ENCODE peak calls at places on chromosomes 7 and 10, in six cellular contexts. P, C, T, X, V and I are unnamed samples.
A peak's percentile ranks its signal among the peaks of the same experiment; 100 is the strongest.

GRCh38 chr10:49594594-49594993 is 15.5 kb upstream of the SLC18A3 start:
- DNase-seq in P (peak; percentile 5), C (peak; percentile 26), T (peak; percentile 21), X (no peak), V (peak; percentile 66), I (peak; percentile 49)

GRCh38 chr10:86364551-86365345 is 1.8 kb downstream of the GRID1 start:
- DNase-seq in P (no peak), C (no peak), T (no peak), X (no peak), V (peak; percentile 65), I (no peak)

GRCh38 chr7:132720835-132721234 is 144.6 kb upstream of the PLXNA4 start:
- DNase-seq in P (no peak), C (no peak), T (no peak), X (no peak), V (no peak), I (no peak)

GRCh38 chr10:125011926-125012705 is 70.2 kb downstream of the ZRANB1 start:
- DNase-seq in P (no peak), C (no peak), T (no peak), X (no peak), V (no peak), I (no peak)

GRCh38 chr7:102933763-102934162 is 21.0 kb downstream of the LRRC17 start:
- DNase-seq in P (no peak), C (no peak), T (no peak), X (no peak), V (peak; percentile 36), I (no peak)

GRCh38 chr7:29564455-29565185 is 985 bp downstream of the PRR15 start:
- DNase-seq in P (no peak), C (no peak), T (no peak), X (no peak), V (peak; percentile 70), I (no peak)

GRCh38 chr10:16562891-16563290 is 41.2 kb upstream of the C1QL3 start:
- DNase-seq in P (no peak), C (no peak), T (no peak), X (no peak), V (no peak), I (no peak)

GRCh38 chr7:135386181-135386580 is 123.7 kb downstream of the CNOT4 start:
- DNase-seq in P (no peak), C (no peak), T (no peak), X (no peak), V (no peak), I (no peak)

GRCh38 chr7:151020231-151020630 is 4.1 kb downstream of the ATG9B start:
- DNase-seq in P (no peak), C (no peak), T (no peak), X (no peak), V (no peak), I (no peak)

GRCh38 chr7:134212576-134213546 is 85.7 kb downstream of the LRGUK start:
- DNase-seq in P (no peak), C (no peak), T (no peak), X (no peak), V (no peak), I (no peak)

GRCh38 chr7:81499262-81500116 is 270.4 kb downstream of the HGF start:
- DNase-seq in P (no peak), C (no peak), T (peak; percentile 60), X (no peak), V (peak; percentile 17), I (peak; percentile 79)

GRCh38 chr7:116249969-116250553 is 39.7 kb downstream of the TES start:
- DNase-seq in P (no peak), C (no peak), T (no peak), X (no peak), V (peak; percentile 10), I (no peak)

GRCh38 chr10:6737758-6738463 is 157.8 kb upstream of the PRKCQ start:
- DNase-seq in P (no peak), C (no peak), T (no peak), X (no peak), V (no peak), I (no peak)

GRCh38 chr10:97858001-97858439 is 8.4 kb downstream of the GOLGA7B start:
- DNase-seq in P (no peak), C (no peak), T (no peak), X (no peak), V (no peak), I (no peak)

GRCh38 chr7:43694399-43694748 is 34.9 kb downstream of the COA1 start:
- DNase-seq in P (no peak), C (no peak), T (no peak), X (no peak), V (no peak), I (no peak)

GRCh38 chr7:123635551-123636359 is 19.9 kb upstream of the LMOD2 start:
- DNase-seq in P (no peak), C (no peak), T (no peak), X (no peak), V (no peak), I (peak; percentile 60)

GRCh38 chr10:79079490-79080355 is 11.0 kb downstream of the ZMIZ1 start:
- DNase-seq in P (no peak), C (no peak), T (no peak), X (no peak), V (no peak), I (peak; percentile 6)

GRCh38 chr7:119482209-119482608 is 790.8 kb upstream of the KCND2 start:
- DNase-seq in P (no peak), C (no peak), T (no peak), X (no peak), V (peak; percentile 32), I (peak; percentile 22)

GRCh38 chr10:12482586-12482985 is 133.2 kb downstream of the CAMK1D start:
- DNase-seq in P (no peak), C (no peak), T (no peak), X (no peak), V (peak; percentile 36), I (no peak)

GRCh38 chr10:99979066-99979685 is 30.6 kb downstream of the DNMBP start:
- DNase-seq in P (no peak), C (no peak), T (no peak), X (no peak), V (no peak), I (no peak)

GRCh38 chr7:47535704-47536628 is 45.9 kb downstream of the TNS3 start:
- DNase-seq in P (no peak), C (no peak), T (no peak), X (no peak), V (peak; percentile 19), I (no peak)